ENCODE peak calls at places on chromosomes 12 and 14, in nine cellular contexts. H is activated CD4-positive, alpha-beta T cell treated with anti-CD3 and anti-CD28 coated beads, Interleukin-2, amount 50 U/mL, for 1 hour; J is AG08396; K is stimulated activated CD8-positive, alpha-beta memory T cell treated with anti-CD3 and anti-CD28 coated beads, Interleukin-7, amount 100 ng/mL, for 1 hour; Z is lower lobe of right lung; N is NCI-H1436; S is right lobe of liver; D is H7; A is T-helper 9 cell. M is an unnamed sample.

GRCh38 chr12:62712561-62712960 is 222.4 kb downstream of the PPM1H start:
- DNase-seq in D (no peak), J (no peak), H (no peak), K (no peak), A (no peak), Z (no peak), N (no peak), S (no peak), M (no peak)

GRCh38 chr12:28938056-28938455 is 211.0 kb upstream of the FAR2 start:
- DNase-seq in S (no peak), Z (no peak), N (no peak), A (no peak), D (no peak), K (no peak), H (no peak), J (no peak), M (no peak)

GRCh38 chr14:64114166-64114565 is 180.0 kb downstream of the ESR2 start:
- DNase-seq in H (no peak), J (no peak), S (no peak), D (peak; percentile 30), K (no peak), A (no peak), N (no peak), Z (no peak), M (no peak)

GRCh38 chr14:54343276-54344121 is 53.3 kb upstream of the CDKN3 start:
- DNase-seq in J (no peak), Z (no peak), D (no peak), S (no peak), N (peak; percentile 62), K (no peak), H (no peak), A (no peak), M (peak; percentile 71)

GRCh38 chr12:29220632-29221336 is 71.7 kb downstream of the FAR2 start:
- DNase-seq in S (no peak), K (no peak), Z (no peak), D (no peak), N (no peak), A (no peak), J (no peak), H (no peak), M (no peak)

GRCh38 chr12:45685680-45686079 is 43.8 kb upstream of the ARID2 start:
- DNase-seq in H (no peak), A (no peak), S (no peak), D (no peak), N (no peak), K (no peak), Z (no peak), J (no peak), M (no peak)

GRCh38 chr14:25049127-25049558 is 804 bp downstream of the STXBP6 start:
- DNase-seq in D (no peak), H (no peak), N (no peak), Z (no peak), S (no peak), A (no peak), J (no peak), K (no peak), M (peak; percentile 11)

GRCh38 chr14:47966411-47966810 is 291.0 kb upstream of the MDGA2 start:
- DNase-seq in Z (no peak), S (no peak), D (no peak), J (no peak), H (no peak), N (no peak), A (no peak), K (no peak), M (no peak)

GRCh38 chr12:6424008-6424347 is 20.8 kb upstream of the CD27 start:
- DNase-seq in H (no peak), Z (no peak), S (no peak), K (no peak), A (no peak), J (no peak), D (no peak), N (no peak), M (no peak)

GRCh38 chr14:100618763-100619320 is 31.6 kb upstream of the BEGAIN start:
- DNase-seq in S (peak; percentile 3), N (no peak), D (peak; percentile 13), K (no peak), Z (no peak), H (no peak), A (no peak), J (no peak), M (no peak)

GRCh38 chr12:106138279-106138645 is 492 bp downstream of the NUAK1 start:
- DNase-seq in A (no peak), D (no peak), S (peak; percentile 41), N (no peak), Z (no peak), J (peak; percentile 33), H (no peak), K (no peak), M (no peak)

GRCh38 chr12:45726594-45727300 is 2.8 kb upstream of the ARID2 start:
- DNase-seq in K (no peak), A (peak; percentile 29), Z (peak; percentile 72), H (no peak), S (peak; percentile 74), N (no peak), D (peak; percentile 57), J (peak; percentile 60), M (peak; percentile 53)

GRCh38 chr14:49732896-49733295 is 35.1 kb upstream of the KLHDC2 start:
- DNase-seq in J (no peak), N (no peak), H (no peak), A (no peak), D (no peak), K (no peak), S (no peak), Z (no peak), M (no peak)

GRCh38 chr12:123445388-123446344 is 9.2 kb upstream of the RILPL2 start:
- DNase-seq in K (no peak), N (no peak), D (no peak), A (no peak), J (no peak), S (no peak), H (no peak), Z (peak; percentile 72), M (peak; percentile 95)

GRCh38 chr12:121626853-121627623 is 708 bp downstream of the ORAI1 start:
- DNase-seq in D (peak; percentile 85), K (peak; percentile 82), A (peak; percentile 74), S (peak; percentile 62), H (peak; percentile 82), N (peak; percentile 6), J (peak; percentile 84), Z (peak; percentile 76), M (peak; percentile 78)

GRCh38 chr12:123398177-123398916 is 14.4 kb downstream of the KMT5A start:
- DNase-seq in D (peak; percentile 32), J (peak; percentile 93), N (no peak), S (peak; percentile 46), Z (no peak), K (no peak), A (no peak), H (no peak), M (peak; percentile 88)

GRCh38 chr14:21748869-21749303 is 75.3 kb upstream of the OR4E1 start:
- DNase-seq in Z (no peak), D (peak; percentile 26), J (peak; percentile 40), A (peak; percentile 14), N (no peak), K (no peak), H (peak; percentile 46), S (peak; percentile 30), M (peak; percentile 5)

GRCh38 chr14:29240046-29240445 is 473.5 kb downstream of the FOXG1 start:
- DNase-seq in A (no peak), H (no peak), K (no peak), S (no peak), J (peak; percentile 15), D (no peak), N (no peak), Z (no peak), M (peak; percentile 91)

GRCh38 chr12:91009319-91009950 is 4.7 kb upstream of the EPYC start:
- DNase-seq in A (no peak), N (no peak), S (no peak), Z (no peak), D (no peak), K (no peak), H (no peak), J (no peak), M (peak; percentile 7)

GRCh38 chr12:13583630-13584029 is 387.1 kb downstream of the EMP1 start:
- DNase-seq in D (no peak), Z (no peak), A (no peak), N (no peak), J (no peak), S (no peak), H (no peak), K (no peak), M (no peak)

GRCh38 chr12:78703820-78704525 is 160.6 kb upstream of the SYT1 start:
- DNase-seq in K (no peak), A (no peak), J (peak; percentile 14), S (no peak), H (no peak), Z (no peak), N (no peak), D (no peak), M (peak; percentile 94)

GRCh38 chr12:127290251-127290650 is 976.7 kb upstream of the TMEM132C start:
- DNase-seq in H (no peak), N (no peak), S (no peak), A (no peak), K (no peak), D (no peak), Z (no peak), J (no peak), M (no peak)

GRCh38 chr12:59927041-59927440 is 331.2 kb downstream of the SLC16A7 start:
- DNase-seq in K (no peak), D (no peak), Z (no peak), A (no peak), N (no peak), J (no peak), S (no peak), H (no peak), M (peak; percentile 44)

M was measured in EH.